ENCODE peak calls at places on chromosome 5, in four cellular contexts. J, G, I and A are unnamed samples.
A peak's percentile ranks its signal among the peaks of the same experiment; 100 is the strongest.

GRCh38 chr5:52837068-52837467 is 49.4 kb downstream of the ITGA1 start:
- DNase-seq in J (no peak), G (no peak), I (peak; percentile 79), A (no peak)

GRCh38 chr5:40134883-40135520 is 544.7 kb upstream of the PTGER4 start:
- DNase-seq in J (no peak), G (no peak), I (no peak), A (no peak)

GRCh38 chr5:96687812-96688453 is 25.8 kb downstream of the CAST start:
- DNase-seq in J (no peak), G (no peak), I (peak; percentile 57), A (no peak)

GRCh38 chr5:2674456-2674855 is 77.0 kb downstream of the IRX2 start:
- DNase-seq in J (no peak), G (no peak), I (no peak), A (no peak)

GRCh38 chr5:135253601-135254165 is 145.3 kb downstream of the MACROH2A1 start:
- DNase-seq in J (no peak), G (no peak), I (no peak), A (no peak)

GRCh38 chr5:1385395-1386273 is 40.7 kb upstream of the CLPTM1L start:
- DNase-seq in J (peak; percentile 95), G (peak; percentile 91), I (peak; percentile 21), A (peak; percentile 96)

GRCh38 chr5:34517249-34517648 is 138.9 kb upstream of the RAI14 start:
- DNase-seq in J (no peak), G (no peak), I (no peak), A (no peak)

GRCh38 chr5:58466939-58467338 is 7.1 kb upstream of the PLK2 start:
- DNase-seq in J (no peak), G (no peak), I (peak; percentile 40), A (no peak)

GRCh38 chr5:149038336-149039075 is 24.4 kb downstream of the SH3TC2 start:
- DNase-seq in J (no peak), G (no peak), I (no peak), A (no peak)